ENCODE peak calls at places on chromosomes 2 and 18, in ten cellular contexts. K is AG04450, E is lower lobe of right lung, J is cardiac muscle cell, F is GM20000, L is glutamatergic neuron, A is pancreas, B is nephron progenitor cell, Y is neural progenitor cell, H is cardiac fibroblast. X is an unnamed sample.

GRCh38 chr2:69489793-69490192 is 52.6 kb upstream of the NFU1 start:
- DNase-seq in K (no peak), E (no peak), J (no peak), F (no peak), L (no peak), A (no peak), B (no peak), Y (no peak), H (peak; percentile 29), X (no peak)

GRCh38 chr18:12862874-12863482 is 21.1 kb downstream of the PTPN2 start:
- DNase-seq in K (no peak), E (no peak), J (no peak), F (no peak), L (no peak), A (no peak), B (no peak), Y (peak; percentile 16), H (no peak), X (no peak)

GRCh38 chr2:196149926-196150325 is 21.5 kb downstream of the STK17B start:
- DNase-seq in K (no peak), E (no peak), J (no peak), F (no peak), L (no peak), A (no peak), B (no peak), Y (no peak), H (no peak), X (no peak)

GRCh38 chr2:176931588-176932563 is 280.7 kb upstream of the HNRNPA3 start:
- DNase-seq in K (no peak), E (no peak), J (no peak), F (peak; percentile 77), L (no peak), A (no peak), B (no peak), Y (no peak), H (no peak), X (peak; percentile 66)

GRCh38 chr18:54161267-54161666 is 63.2 kb downstream of the MBD2 start:
- DNase-seq in K (no peak), E (no peak), J (no peak), F (no peak), L (no peak), A (no peak), B (no peak), Y (no peak), H (no peak), X (no peak)

GRCh38 chr2:239882335-239882734 is 142.8 kb downstream of the NDUFA10 start:
- DNase-seq in K (no peak), E (peak; percentile 64), J (no peak), F (peak; percentile 44), L (peak; percentile 45), A (peak; percentile 63), B (peak; percentile 71), Y (peak; percentile 70), H (peak; percentile 23), X (peak; percentile 67)

GRCh38 chr18:27793013-27793412 is 383.9 kb downstream of the CDH2 start:
- DNase-seq in K (no peak), E (no peak), J (no peak), F (no peak), L (no peak), A (no peak), B (no peak), Y (no peak), H (no peak), X (no peak)

GRCh38 chr2:71453404-71454220 is at the start of gene DYSF:
- DNase-seq in K (no peak), E (peak; percentile 77), J (peak; percentile 90), F (peak; percentile 11), L (peak; percentile 60), A (peak; percentile 29), B (peak; percentile 79), Y (peak; percentile 88), H (peak; percentile 46), X (peak; percentile 35)

GRCh38 chr2:137220438-137220998 is 455.2 kb downstream of the THSD7B start:
- DNase-seq in K (no peak), E (no peak), J (no peak), F (no peak), L (no peak), A (no peak), B (no peak), Y (no peak), H (peak; percentile 49), X (peak; percentile 89)

GRCh38 chr2:97868986-97869721 is 126.6 kb downstream of the TMEM131 start:
- DNase-seq in K (peak; percentile 78), E (no peak), J (peak; percentile 45), F (no peak), L (no peak), A (no peak), B (no peak), Y (no peak), H (peak; percentile 92), X (peak; percentile 94)

GRCh38 chr2:176285321-176285720 is 16.1 kb downstream of the MTX2 start:
- DNase-seq in K (no peak), E (no peak), J (no peak), F (no peak), L (no peak), A (no peak), B (no peak), Y (no peak), H (no peak), X (no peak)

GRCh38 chr2:241965931-241966412 is 96.4 kb downstream of the RTP5 start:
- DNase-seq in K (peak; percentile 92), E (no peak), J (peak; percentile 46), F (peak; percentile 80), L (no peak), A (peak; percentile 38), B (no peak), Y (peak; percentile 56), H (peak; percentile 93), X (peak; percentile 24)

GRCh38 chr2:166612214-166612613 is 118.2 kb upstream of the SCN7A start:
- DNase-seq in K (no peak), E (no peak), J (no peak), F (no peak), L (no peak), A (no peak), B (no peak), Y (no peak), H (no peak), X (no peak)

GRCh38 chr2:235746257-235746934 is 252.6 kb downstream of the AGAP1 start:
- DNase-seq in K (peak; percentile 79), E (no peak), J (peak; percentile 92), F (peak; percentile 81), L (peak; percentile 73), A (peak; percentile 77), B (peak; percentile 67), Y (peak; percentile 91), H (peak; percentile 93), X (peak; percentile 90)

GRCh38 chr2:54404270-54404669 is 51.9 kb upstream of the SPTBN1 start:
- DNase-seq in K (no peak), E (no peak), J (no peak), F (no peak), L (no peak), A (no peak), B (no peak), Y (no peak), H (peak; percentile 74), X (no peak)

GRCh38 chr2:127235082-127235702 is 15.1 kb upstream of the CYP27C1 start:
- DNase-seq in K (no peak), E (no peak), J (no peak), F (no peak), L (no peak), A (no peak), B (no peak), Y (no peak), H (no peak), X (no peak)

GRCh38 chr2:128978155-128978707 is 659.6 kb upstream of the HS6ST1 start:
- DNase-seq in K (no peak), E (no peak), J (no peak), F (no peak), L (no peak), A (no peak), B (no peak), Y (peak; percentile 33), H (no peak), X (no peak)

GRCh38 chr18:69758458-69758857 is 189.2 kb downstream of the CD226 start:
- DNase-seq in K (no peak), E (no peak), J (no peak), F (no peak), L (no peak), A (no peak), B (no peak), Y (no peak), H (no peak), X (no peak)

GRCh38 chr18:69759046-69759445 is 188.6 kb downstream of the CD226 start:
- DNase-seq in K (no peak), E (no peak), J (no peak), F (no peak), L (no peak), A (no peak), B (no peak), Y (no peak), H (no peak), X (no peak)

GRCh38 chr18:69755856-69756496 is 191.7 kb downstream of the CD226 start:
- DNase-seq in K (no peak), E (no peak), J (no peak), F (no peak), L (no peak), A (no peak), B (no peak), Y (no peak), H (no peak), X (no peak)

GRCh38 chr18:69755041-69755440 is 192.6 kb downstream of the CD226 start:
- DNase-seq in K (no peak), E (no peak), J (no peak), F (no peak), L (no peak), A (no peak), B (no peak), Y (no peak), H (no peak), X (no peak)

GRCh38 chr18:69757733-69758132 is 189.9 kb downstream of the CD226 start:
- DNase-seq in K (no peak), E (no peak), J (no peak), F (no peak), L (no peak), A (no peak), B (no peak), Y (peak; percentile 23), H (no peak), X (no peak)
- TF ChIP-seq CTCF in K (peak; percentile 37), E (no peak), J (no peak), F (no peak), L (no peak), A (no peak), B (no peak), Y (no peak), H (no peak), X (no peak)

GRCh38 chr2:9771481-9772017 is 71.7 kb upstream of the TAF1B start:
- DNase-seq in K (peak; percentile 26), E (no peak), J (no peak), F (no peak), L (peak; percentile 62), A (no peak), B (peak; percentile 44), Y (peak; percentile 56), H (peak; percentile 85), X (peak; percentile 35)
- TF ChIP-seq CTCF in K (peak; percentile 30), E (no peak), J (peak; percentile 21), F (no peak), L (no peak), A (no peak), B (no peak), Y (no peak), H (peak; percentile 40), X (no peak)

GRCh38 chr2:171142398-171142797 is 18.3 kb downstream of the TLK1 start:
- DNase-seq in K (no peak), E (no peak), J (no peak), F (no peak), L (no peak), A (no peak), B (no peak), Y (no peak), H (no peak), X (no peak)
- TF ChIP-seq CTCF in K (no peak), E (no peak), J (no peak), F (no peak), L (no peak), A (no peak), B (no peak), Y (no peak), H (no peak), X (no peak)

GRCh38 chr18:62245699-62246098 is 58.6 kb downstream of the RELCH start:
- DNase-seq in K (no peak), E (no peak), J (no peak), F (no peak), L (no peak), A (no peak), B (no peak), Y (no peak), H (no peak), X (no peak)
- TF ChIP-seq CTCF in K (no peak), E (no peak), J (no peak), F (no peak), L (peak; percentile 40), A (no peak), B (no peak), Y (peak; percentile 33), H (no peak), X (no peak)

X was measured in MCF 10A.